ENCODE peak calls at places on chromosomes 5 and 9, in nine cellular contexts. One of them, this sample, is unnamed.

GRCh38 chr5:96048763-96049162 is 87.1 kb upstream of the ELL2 start:
- DNase-seq in pancreas: peak
- DNase-seq in aorta: no peak
- DNase-seq in fibroblast of lung: no peak
- DNase-seq in tibial nerve: no peak
- DNase-seq in H9: peak
- DNase-seq in SK-N-SH: no peak
- DNase-seq in Panc1: no peak
- DNase-seq in PC-9: no peak
- DNase-seq in this sample: no peak

GRCh38 chr5:125043781-125044391 is 297.4 kb upstream of the ZNF608 start:
- DNase-seq in PC-9: peak
- DNase-seq in Panc1: no peak
- DNase-seq in fibroblast of lung: peak
- DNase-seq in H9: no peak
- DNase-seq in pancreas: peak
- DNase-seq in aorta: no peak
- DNase-seq in SK-N-SH: peak
- DNase-seq in tibial nerve: no peak
- DNase-seq in this sample: no peak

GRCh38 chr9:94804917-94805544 is 78.5 kb downstream of the AOPEP start:
- DNase-seq in fibroblast of lung: peak
- DNase-seq in tibial nerve: no peak
- DNase-seq in PC-9: peak
- DNase-seq in pancreas: no peak
- DNase-seq in SK-N-SH: no peak
- DNase-seq in H9: no peak
- DNase-seq in aorta: no peak
- DNase-seq in Panc1: no peak
- DNase-seq in this sample: no peak

GRCh38 chr5:73945505-73945904 is 319.5 kb downstream of the ARHGEF28 start:
- DNase-seq in SK-N-SH: no peak
- DNase-seq in fibroblast of lung: no peak
- DNase-seq in tibial nerve: no peak
- DNase-seq in PC-9: no peak
- DNase-seq in H9: no peak
- DNase-seq in aorta: no peak
- DNase-seq in Panc1: peak
- DNase-seq in pancreas: peak
- DNase-seq in this sample: no peak

GRCh38 chr9:106731910-106732309 is 131.1 kb upstream of the ZNF462 start:
- DNase-seq in pancreas: no peak
- DNase-seq in aorta: no peak
- DNase-seq in fibroblast of lung: no peak
- DNase-seq in H9: no peak
- DNase-seq in PC-9: no peak
- DNase-seq in tibial nerve: no peak
- DNase-seq in SK-N-SH: peak
- DNase-seq in Panc1: no peak
- DNase-seq in this sample: no peak

GRCh38 chr5:67144183-67144639 is 52.4 kb downstream of the CD180 start:
- DNase-seq in H9: no peak
- DNase-seq in aorta: no peak
- DNase-seq in SK-N-SH: no peak
- DNase-seq in tibial nerve: no peak
- DNase-seq in pancreas: no peak
- DNase-seq in fibroblast of lung: no peak
- DNase-seq in PC-9: no peak
- DNase-seq in Panc1: no peak
- DNase-seq in this sample: no peak

GRCh38 chr5:73544429-73545402 is 20.7 kb downstream of the ANKRA2 start:
- DNase-seq in Panc1: no peak
- DNase-seq in PC-9: no peak
- DNase-seq in tibial nerve: no peak
- DNase-seq in SK-N-SH: peak
- DNase-seq in pancreas: peak
- DNase-seq in aorta: no peak
- DNase-seq in H9: no peak
- DNase-seq in fibroblast of lung: no peak
- DNase-seq in this sample: no peak

GRCh38 chr9:134391319-134392231 is 65.3 kb downstream of the RXRA start:
- DNase-seq in aorta: no peak
- DNase-seq in tibial nerve: no peak
- DNase-seq in SK-N-SH: no peak
- DNase-seq in PC-9: no peak
- DNase-seq in fibroblast of lung: no peak
- DNase-seq in H9: no peak
- DNase-seq in Panc1: no peak
- DNase-seq in pancreas: no peak
- DNase-seq in this sample: no peak

GRCh38 chr5:127419007-127419406 is 98.4 kb upstream of the PRRC1 start:
- DNase-seq in fibroblast of lung: no peak
- DNase-seq in PC-9: no peak
- DNase-seq in aorta: no peak
- DNase-seq in Panc1: no peak
- DNase-seq in SK-N-SH: no peak
- DNase-seq in H9: no peak
- DNase-seq in pancreas: no peak
- DNase-seq in tibial nerve: no peak
- DNase-seq in this sample: no peak

GRCh38 chr9:69454327-69454726 is 129.3 kb downstream of the ENTREP1 start:
- DNase-seq in H9: no peak
- DNase-seq in PC-9: no peak
- DNase-seq in fibroblast of lung: no peak
- DNase-seq in aorta: no peak
- DNase-seq in SK-N-SH: no peak
- DNase-seq in tibial nerve: no peak
- DNase-seq in Panc1: no peak
- DNase-seq in pancreas: no peak
- DNase-seq in this sample: no peak

GRCh38 chr5:43041131-43041668 is 1.1 kb upstream of the ANXA2R start:
- DNase-seq in SK-N-SH: no peak
- DNase-seq in H9: no peak
- DNase-seq in tibial nerve: no peak
- DNase-seq in aorta: no peak
- DNase-seq in fibroblast of lung: no peak
- DNase-seq in pancreas: no peak
- DNase-seq in Panc1: no peak
- DNase-seq in PC-9: no peak
- DNase-seq in this sample: no peak

GRCh38 chr9:65430221-65430620 is 145.2 kb upstream of the FOXD4L5 start:
- DNase-seq in Panc1: no peak
- DNase-seq in H9: no peak
- DNase-seq in PC-9: no peak
- DNase-seq in aorta: no peak
- DNase-seq in pancreas: no peak
- DNase-seq in fibroblast of lung: no peak
- DNase-seq in SK-N-SH: no peak
- DNase-seq in tibial nerve: no peak
- DNase-seq in this sample: no peak

GRCh38 chr9:130745210-130745800 is 51.7 kb downstream of the EXOSC2 start:
- DNase-seq in pancreas: no peak
- DNase-seq in PC-9: no peak
- DNase-seq in fibroblast of lung: peak
- DNase-seq in SK-N-SH: no peak
- DNase-seq in H9: no peak
- DNase-seq in Panc1: no peak
- DNase-seq in aorta: no peak
- DNase-seq in tibial nerve: no peak
- DNase-seq in this sample: no peak

GRCh38 chr9:133377721-133378216 is 1.6 kb downstream of the STKLD1 start:
- DNase-seq in PC-9: peak
- DNase-seq in Panc1: no peak
- DNase-seq in pancreas: peak
- DNase-seq in fibroblast of lung: no peak
- DNase-seq in aorta: no peak
- DNase-seq in tibial nerve: no peak
- DNase-seq in H9: no peak
- DNase-seq in SK-N-SH: no peak
- DNase-seq in this sample: no peak

GRCh38 chr5:10453564-10453963 is 11.9 kb downstream of the ROPN1L start:
- DNase-seq in aorta: no peak
- DNase-seq in tibial nerve: no peak
- DNase-seq in fibroblast of lung: peak
- DNase-seq in SK-N-SH: no peak
- DNase-seq in H9: no peak
- DNase-seq in Panc1: no peak
- DNase-seq in PC-9: peak
- DNase-seq in pancreas: no peak
- DNase-seq in this sample: no peak

GRCh38 chr5:17180957-17181723 is 36.3 kb upstream of the BASP1 start:
- DNase-seq in tibial nerve: no peak
- DNase-seq in fibroblast of lung: peak
- DNase-seq in pancreas: no peak
- DNase-seq in PC-9: peak
- DNase-seq in H9: no peak
- DNase-seq in SK-N-SH: peak
- DNase-seq in Panc1: peak
- DNase-seq in aorta: no peak
- DNase-seq in this sample: no peak

GRCh38 chr5:98187945-98188344 is 585.5 kb upstream of the RGMB start:
- DNase-seq in H9: no peak
- DNase-seq in pancreas: no peak
- DNase-seq in SK-N-SH: no peak
- DNase-seq in Panc1: no peak
- DNase-seq in fibroblast of lung: peak
- DNase-seq in tibial nerve: no peak
- DNase-seq in PC-9: no peak
- DNase-seq in aorta: no peak
- DNase-seq in this sample: no peak

GRCh38 chr5:37665889-37666288 is 174.0 kb downstream of the GDNF start:
- DNase-seq in aorta: peak
- DNase-seq in pancreas: peak
- DNase-seq in tibial nerve: no peak
- DNase-seq in PC-9: no peak
- DNase-seq in SK-N-SH: no peak
- DNase-seq in Panc1: no peak
- DNase-seq in H9: no peak
- DNase-seq in fibroblast of lung: peak
- DNase-seq in this sample: no peak
- H3K27ac ChIP-seq in aorta: no peak
- H3K27ac ChIP-seq in pancreas: no peak
- H3K27ac ChIP-seq in tibial nerve: no peak
- H3K27ac ChIP-seq in PC-9: no peak
- H3K27ac ChIP-seq in SK-N-SH: no peak
- H3K27ac ChIP-seq in Panc1: peak
- H3K27ac ChIP-seq in H9: no peak
- H3K27ac ChIP-seq in fibroblast of lung: peak
- H3K27ac ChIP-seq in this sample: no peak

DNA sequence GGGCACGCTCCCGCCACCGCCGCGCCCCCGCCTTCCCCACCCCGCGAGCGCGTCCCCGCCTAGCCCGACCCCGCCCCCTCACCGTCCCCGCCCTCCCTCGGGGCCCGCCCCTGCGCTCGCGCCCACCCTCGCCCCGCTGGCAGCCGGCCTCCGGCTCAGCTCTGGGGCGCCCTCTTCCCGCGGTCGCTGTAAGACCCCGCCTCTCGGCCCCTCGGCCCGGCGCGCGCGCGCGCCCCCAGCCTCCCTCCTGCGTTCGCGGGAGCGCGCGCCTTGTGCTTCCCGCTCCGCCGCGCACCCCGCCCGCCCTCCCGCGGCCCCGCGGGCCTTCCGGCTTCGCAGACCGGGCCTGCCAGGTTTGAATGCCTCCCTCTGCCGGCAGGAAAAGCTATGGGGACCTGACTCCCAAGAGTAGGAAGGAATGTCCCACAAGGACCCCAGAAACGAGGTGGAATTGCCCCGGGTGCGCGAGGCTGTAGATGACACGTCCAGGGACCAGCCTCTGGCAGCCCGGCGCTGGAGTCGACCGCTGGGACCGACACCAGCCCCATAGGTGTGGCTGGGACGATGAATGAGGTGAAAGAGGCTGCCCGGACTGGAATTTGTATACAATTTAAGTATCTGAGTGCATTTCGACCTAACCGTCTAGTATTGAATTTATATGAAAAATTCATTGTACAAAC is 360 bp upstream of the PTBP3 start:
- DNase-seq in H9: peak
- DNase-seq in SK-N-SH: peak
- DNase-seq in aorta: peak
- DNase-seq in tibial nerve: peak
- DNase-seq in fibroblast of lung: peak
- DNase-seq in PC-9: peak
- DNase-seq in pancreas: peak
- DNase-seq in Panc1: no peak
- DNase-seq in this sample: peak
- H3K27ac ChIP-seq in H9: no peak
- H3K27ac ChIP-seq in SK-N-SH: peak
- H3K27ac ChIP-seq in aorta: peak
- H3K27ac ChIP-seq in tibial nerve: peak
- H3K27ac ChIP-seq in fibroblast of lung: peak
- H3K27ac ChIP-seq in PC-9: peak
- H3K27ac ChIP-seq in pancreas: peak
- H3K27ac ChIP-seq in Panc1: peak
- H3K27ac ChIP-seq in this sample: peak

GRCh38 chr9:127508901-127509260 is 57.6 kb downstream of the LRSAM1 start:
- DNase-seq in Panc1: no peak
- DNase-seq in H9: no peak
- DNase-seq in aorta: no peak
- DNase-seq in tibial nerve: no peak
- DNase-seq in PC-9: no peak
- DNase-seq in fibroblast of lung: no peak
- DNase-seq in SK-N-SH: no peak
- DNase-seq in pancreas: no peak
- DNase-seq in this sample: no peak
- H3K27ac ChIP-seq in Panc1: no peak
- H3K27ac ChIP-seq in H9: no peak
- H3K27ac ChIP-seq in aorta: no peak
- H3K27ac ChIP-seq in tibial nerve: no peak
- H3K27ac ChIP-seq in PC-9: no peak
- H3K27ac ChIP-seq in fibroblast of lung: no peak
- H3K27ac ChIP-seq in SK-N-SH: no peak
- H3K27ac ChIP-seq in pancreas: no peak
- H3K27ac ChIP-seq in this sample: no peak

GRCh38 chr5:72180925-72181324 is 73.7 kb downstream of the MAP1B start:
- DNase-seq in Panc1: no peak
- DNase-seq in PC-9: no peak
- DNase-seq in aorta: no peak
- DNase-seq in H9: no peak
- DNase-seq in fibroblast of lung: no peak
- DNase-seq in pancreas: no peak
- DNase-seq in tibial nerve: no peak
- DNase-seq in SK-N-SH: no peak
- DNase-seq in this sample: no peak

GRCh38 chr5:72178910-72179815 is 71.9 kb downstream of the MAP1B start:
- DNase-seq in tibial nerve: peak
- DNase-seq in SK-N-SH: peak
- DNase-seq in aorta: peak
- DNase-seq in H9: no peak
- DNase-seq in Panc1: no peak
- DNase-seq in pancreas: peak
- DNase-seq in fibroblast of lung: peak
- DNase-seq in PC-9: peak
- DNase-seq in this sample: no peak

GRCh38 chr5:72177538-72177937 is 70.3 kb downstream of the MAP1B start:
- DNase-seq in Panc1: no peak
- DNase-seq in tibial nerve: no peak
- DNase-seq in fibroblast of lung: no peak
- DNase-seq in PC-9: no peak
- DNase-seq in H9: no peak
- DNase-seq in aorta: no peak
- DNase-seq in SK-N-SH: no peak
- DNase-seq in pancreas: no peak
- DNase-seq in this sample: no peak

GRCh38 chr5:72183231-72183630 is 76.0 kb downstream of the MAP1B start:
- DNase-seq in tibial nerve: no peak
- DNase-seq in SK-N-SH: no peak
- DNase-seq in PC-9: no peak
- DNase-seq in Panc1: no peak
- DNase-seq in pancreas: no peak
- DNase-seq in fibroblast of lung: peak
- DNase-seq in H9: no peak
- DNase-seq in aorta: no peak
- DNase-seq in this sample: no peak

GRCh38 chr5:72179816-72180440 is 72.7 kb downstream of the MAP1B start:
- DNase-seq in PC-9: no peak
- DNase-seq in Panc1: no peak
- DNase-seq in SK-N-SH: no peak
- DNase-seq in H9: no peak
- DNase-seq in aorta: no peak
- DNase-seq in fibroblast of lung: peak
- DNase-seq in tibial nerve: no peak
- DNase-seq in pancreas: no peak
- DNase-seq in this sample: peak
- H3K27ac ChIP-seq in PC-9: no peak
- H3K27ac ChIP-seq in Panc1: no peak
- H3K27ac ChIP-seq in SK-N-SH: peak
- H3K27ac ChIP-seq in H9: no peak
- H3K27ac ChIP-seq in aorta: peak
- H3K27ac ChIP-seq in fibroblast of lung: peak
- H3K27ac ChIP-seq in tibial nerve: peak
- H3K27ac ChIP-seq in pancreas: no peak
- H3K27ac ChIP-seq in this sample: peak